ENCODE peak calls at places on chromosomes 16 and 17, in four cellular contexts. B is HTR-8/SVneo, I is cardiac fibroblast, F is stomach. G is an unnamed sample.

GRCh38 chr16:22814330-22815105 is 556 bp downstream of the HS3ST2 start:
- DNase-seq in B (no peak), I (no peak), F (no peak), G (no peak)

GRCh38 chr16:58709338-58709737 is 24.8 kb upstream of the SLC38A7 start:
- DNase-seq in B (no peak), I (no peak), F (no peak), G (no peak)

GRCh38 chr17:19538095-19539039 is 4.7 kb downstream of the SLC47A1 start:
- DNase-seq in B (no peak), I (no peak), F (no peak), G (no peak)

GRCh38 chr16:56576585-56577299 is 11.9 kb downstream of the MT4 start:
- DNase-seq in B (peak), I (peak), F (peak), G (peak)

GRCh38 chr17:77503293-77503655 is 362.5 kb downstream of the SEC14L1 start:
- DNase-seq in B (no peak), I (no peak), F (no peak), G (no peak)

GRCh38 chr17:79905832-79906231 is 66.6 kb upstream of the CBX4 start:
- DNase-seq in B (peak), I (peak), F (no peak), G (no peak)

GRCh38 chr16:28524544-28525179 is 14.1 kb downstream of the NUPR1 start:
- DNase-seq in B (no peak), I (no peak), F (no peak), G (no peak)

GRCh38 chr17:42087736-42088705 is 10.3 kb downstream of the ZNF385C start:
- DNase-seq in B (no peak), I (no peak), F (no peak), G (no peak)

GRCh38 chr17:45428050-45428953 is 4.4 kb downstream of the ARHGAP27 start:
- DNase-seq in B (peak), I (peak), F (peak), G (peak)

GRCh38 chr17:260031-260791 is 78.8 kb upstream of the DOC2B start:
- DNase-seq in B (no peak), I (no peak), F (peak), G (no peak)

GRCh38 chr16:56637814-56638750 is at the start of gene MT1A:
- DNase-seq in B (no peak), I (peak), F (peak), G (no peak)

GRCh38 chr16:67666538-67667433 is at the start of the genes C16orf86 and ENKD1:
- DNase-seq in B (peak), I (peak), F (peak), G (peak)

GRCh38 chr16:31344712-31345111 is 10.3 kb upstream of the ITGAX start:
- DNase-seq in B (no peak), I (no peak), F (no peak), G (no peak)

GRCh38 chr17:31598921-31599571 is 207.6 kb downstream of the RAB11FIP4 start:
- DNase-seq in B (no peak), I (peak), F (no peak), G (peak)

GRCh38 chr16:1953734-1954133 is 755 bp downstream of the RPL3L start:
- DNase-seq in B (no peak), I (no peak), F (no peak), G (no peak)

GRCh38 chr17:66301418-66301863 is 972 bp upstream of the PRKCA start:
- DNase-seq in B (no peak), I (no peak), F (no peak), G (no peak)

GRCh38 chr16:48597563-48598392 is 12.2 kb downstream of the N4BP1 start:
- DNase-seq in B (no peak), I (peak), F (no peak), G (no peak)

GRCh38 chr16:14378684-14379467 is 251.2 kb downstream of the PARN start:
- DNase-seq in B (no peak), I (peak), F (no peak), G (no peak)

GRCh38 chr17:65664696-65665095 is 103.2 kb upstream of the AXIN2 start:
- DNase-seq in B (no peak), I (no peak), F (no peak), G (no peak)

GRCh38 chr17:61326330-61326729 is 73.3 kb upstream of the TBX2 start:
- DNase-seq in B (no peak), I (no peak), F (no peak), G (no peak)

GRCh38 chr16:79077391-79077790 is 523.1 kb downstream of the MAF start:
- DNase-seq in B (no peak), I (no peak), F (no peak), G (no peak)

GRCh38 chr17:7133424-7133823 is 18.8 kb upstream of the ASGR2 start:
- DNase-seq in B (no peak), I (peak), F (no peak), G (no peak)

GRCh38 chr16:67562526-67562917 is at the start of gene CTCF:
- DNase-seq in B (peak), I (peak), F (peak), G (no peak)

GRCh38 chr17:45131294-45131615 is 1.1 kb downstream of the PLCD3 start:
- DNase-seq in B (no peak), I (no peak), F (no peak), G (no peak)

GRCh38 chr16:54290203-54291106 is 3.9 kb upstream of the IRX3 start:
- DNase-seq in B (no peak), I (no peak), F (no peak), G (no peak)